ENCODE peak calls at places on chromosome 6, in ten cellular contexts. I, W, O, Y, U, N, M, A, F and T are unnamed samples. For H3K36me3, the result is how much of the 10 kb centered on the place peaks cover.

GRCh38 chr6:129050086-129050485 is 167.1 kb downstream of the LAMA2 start:
- DNase-seq in I (no peak), W (no peak), O (no peak), Y (no peak), U (no peak), N (no peak), M (peak), A (no peak), F (no peak), T (no peak)

GRCh38 chr6:113209315-113209714 is 647.8 kb upstream of the MARCKS start:
- DNase-seq in I (no peak), W (no peak), O (no peak), Y (no peak), U (no peak), N (no peak), M (peak), A (no peak), F (no peak), T (no peak)

GRCh38 chr6:3031857-3032256 is 32.2 kb downstream of the NQO2 start:
- DNase-seq in I (peak), W (no peak), O (no peak), Y (no peak), U (no peak), N (no peak), M (no peak), A (no peak), F (no peak), T (peak)

GRCh38 chr6:41724638-41725501 is 10.5 kb downstream of the TFEB start:
- DNase-seq in I (no peak), W (no peak), O (no peak), Y (no peak), U (no peak), N (no peak), M (no peak), A (no peak), F (no peak), T (no peak)

GRCh38 chr6:42963855-42964605 is 3.5 kb downstream of the GNMT start:
- DNase-seq in I (peak), W (no peak), O (no peak), Y (no peak), U (no peak), N (no peak), M (peak), A (peak), F (peak), T (peak)

GRCh38 chr6:29989211-29989610 is 46.9 kb downstream of the HLA-A start:
- DNase-seq in I (no peak), W (no peak), O (no peak), Y (no peak), U (no peak), N (no peak), M (peak), A (no peak), F (no peak), T (no peak)

GRCh38 chr6:20708367-20709124 is 174.3 kb downstream of the CDKAL1 start:
- DNase-seq in I (no peak), W (no peak), O (no peak), Y (no peak), U (no peak), N (no peak), M (no peak), A (no peak), F (no peak), T (no peak)

GRCh38 chr6:138815797-138816528 is 20.1 kb downstream of the ECT2L start:
- DNase-seq in I (peak), W (no peak), O (no peak), Y (no peak), U (no peak), N (no peak), M (no peak), A (peak), F (no peak), T (no peak)

GRCh38 chr6:110180228-110181008 is at the start of gene CDC40:
- DNase-seq in I (no peak), W (peak), O (peak), Y (peak), U (peak), N (peak), M (peak), A (peak), F (peak), T (peak)

GRCh38 chr6:111874030-111874425 is 776 bp upstream of the FYN start:
- DNase-seq in I (no peak), W (no peak), O (peak), Y (no peak), U (no peak), N (no peak), M (no peak), A (no peak), F (peak), T (no peak)

GRCh38 chr6:155314773-155315515 is 660 bp upstream of the TFB1M start:
- DNase-seq in I (peak), W (peak), O (peak), Y (peak), U (peak), N (peak), M (no peak), A (peak), F (peak), T (peak)

GRCh38 chr6:155315516-155315871 is 1.2 kb upstream of the TFB1M start:
- DNase-seq in I (no peak), W (no peak), O (no peak), Y (no peak), U (no peak), N (no peak), M (no peak), A (no peak), F (no peak), T (no peak)

GRCh38 chr6:155319902-155320301 is 5.6 kb upstream of the TFB1M start:
- DNase-seq in I (no peak), W (no peak), O (no peak), Y (no peak), U (no peak), N (no peak), M (no peak), A (no peak), F (no peak), T (no peak)

GRCh38 chr6:155316419-155316818 is 2.1 kb upstream of the TFB1M start:
- DNase-seq in I (no peak), W (no peak), O (no peak), Y (no peak), U (no peak), N (no peak), M (no peak), A (no peak), F (no peak), T (peak)

DNA sequence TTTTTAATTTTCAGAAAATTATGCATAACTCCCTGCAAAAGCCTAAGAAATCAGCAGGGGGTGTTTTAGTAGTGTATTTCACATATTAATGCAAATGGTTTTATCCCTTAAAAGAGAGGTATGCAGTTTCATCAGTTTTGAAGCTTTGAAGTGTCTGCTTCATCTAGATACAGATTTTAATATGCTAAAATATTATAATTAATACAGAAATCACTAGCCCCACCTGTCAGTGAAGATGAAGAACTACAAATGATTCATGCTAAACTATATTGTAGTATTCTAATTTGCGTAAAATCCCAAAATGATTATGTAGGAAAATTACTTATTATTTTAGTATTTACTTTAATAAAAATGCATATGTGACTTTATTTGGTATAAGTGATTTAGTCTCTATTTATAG is 2.9 kb upstream of the TFB1M start:
- DNase-seq in I (no peak), W (no peak), O (no peak), Y (no peak), U (no peak), N (no peak), M (no peak), A (no peak), F (no peak), T (no peak)
- TF ChIP-seq CTCF in I (no peak), W (peak), O (peak), Y (no peak), U (no peak), N (no peak), M (peak), A (no peak), F (no peak), T (no peak)

GRCh38 chr6:31878222-31878621 is 575 bp downstream of the SLC44A4 start:
- DNase-seq in I (no peak), W (no peak), O (no peak), Y (no peak), U (no peak), N (no peak), M (no peak), A (no peak), F (no peak), T (no peak)

GRCh38 chr6:31879901-31880300 is 1.1 kb upstream of the SLC44A4 start:
- DNase-seq in I (no peak), W (no peak), O (no peak), Y (no peak), U (no peak), N (no peak), M (no peak), A (no peak), F (peak), T (no peak)

GRCh38 chr6:31877651-31878161 is 1.1 kb downstream of the SLC44A4 start:
- DNase-seq in I (no peak), W (no peak), O (no peak), Y (no peak), U (peak), N (no peak), M (no peak), A (no peak), F (peak), T (no peak)

GRCh38 chr6:31880616-31881015 is 1.8 kb upstream of the SLC44A4 start:
- DNase-seq in I (no peak), W (no peak), O (no peak), Y (no peak), U (no peak), N (no peak), M (no peak), A (no peak), F (no peak), T (no peak)

GRCh38 chr6:31878761-31879542 is at the start of gene SLC44A4:
- DNase-seq in I (no peak), W (no peak), O (no peak), Y (no peak), U (no peak), N (no peak), M (peak), A (no peak), F (peak), T (no peak)
- H3K27ac ChIP-seq in I (no peak), W (no peak), O (no peak), Y (no peak), U (no peak), N (no peak), M (no peak), A (no peak), F (peak), T (no peak)

DNA sequence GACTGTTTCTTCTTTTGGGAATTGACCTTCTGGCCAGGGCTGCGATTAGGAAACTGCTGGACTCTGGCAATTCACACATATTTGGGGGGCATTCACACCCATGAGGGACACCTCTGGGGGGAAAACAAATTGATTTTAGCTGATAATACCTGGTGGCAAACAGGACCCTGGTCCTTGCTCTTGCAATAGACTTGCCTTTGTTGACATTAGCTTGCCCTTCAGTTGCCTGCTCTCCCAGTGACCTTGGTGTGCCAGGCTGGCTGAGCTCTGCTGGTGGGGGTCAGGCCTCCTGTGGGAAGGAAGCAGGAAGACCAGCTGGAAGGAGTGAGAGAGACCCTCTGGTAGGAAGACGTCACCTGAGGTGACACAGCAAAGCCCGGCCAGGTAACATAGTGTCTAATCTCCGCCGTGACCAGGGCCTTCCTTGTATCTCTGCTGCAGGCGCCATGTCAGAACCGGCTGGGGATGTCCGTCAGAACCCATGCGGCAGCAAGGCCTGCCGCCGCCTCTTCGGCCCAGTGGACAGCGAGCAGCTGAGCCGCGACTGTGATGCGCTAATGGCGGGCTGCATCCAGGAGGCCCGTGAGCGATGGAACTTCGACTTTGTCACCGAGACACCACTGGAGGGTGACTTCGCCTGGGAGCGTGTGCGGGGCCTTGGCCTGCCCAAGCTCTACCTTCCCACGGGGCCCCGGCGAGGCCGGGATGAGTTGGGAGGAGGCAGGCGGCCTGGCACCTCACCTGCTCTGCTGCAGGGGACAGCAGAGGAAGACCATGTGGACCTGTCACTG is 5.3 kb downstream of the CDKN1A start:
- DNase-seq in I (no peak), W (no peak), O (no peak), Y (no peak), U (no peak), N (no peak), M (peak), A (no peak), F (no peak), T (no peak)
- H3K36me3 ChIP-seq in I (under half), W (half or more), O (under half), Y (under half), U (under half), N (under half), M (under half), A (under half), F (under half), T (half or more)

GRCh38 chr6:109008951-109009760 is 85.5 kb downstream of the SESN1 start:
- DNase-seq in I (peak), W (peak), O (peak), Y (peak), U (peak), N (peak), M (peak), A (peak), F (peak), T (peak)
- TF ChIP-seq CTCF in I (no peak), W (peak), O (peak), Y (peak), U (no peak), N (peak), M (peak), A (no peak), F (peak), T (no peak)

DNA sequence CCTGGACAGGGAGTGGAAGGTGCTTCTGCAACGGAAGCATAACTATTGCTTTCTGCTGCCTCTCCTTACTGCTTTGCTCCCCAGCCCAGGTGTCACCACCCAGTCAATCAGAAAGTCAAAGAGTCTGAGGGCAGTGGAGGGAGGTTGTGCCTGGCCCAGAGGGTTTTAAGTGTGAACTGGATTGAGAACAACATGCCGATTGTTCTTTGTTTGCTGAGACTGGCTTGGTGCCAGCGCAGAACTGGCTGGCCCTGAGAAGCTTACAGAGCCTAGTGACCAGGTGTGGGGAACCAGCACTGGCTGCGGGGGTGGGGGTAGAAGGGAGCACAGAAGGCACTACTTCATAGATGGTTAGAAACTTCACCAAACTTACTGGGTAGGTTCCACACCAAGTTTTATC is 31.1 kb upstream of the ENPP4 start:
- DNase-seq in I (no peak), W (peak), O (peak), Y (peak), U (no peak), N (no peak), M (no peak), A (no peak), F (peak), T (no peak)
- H3K27ac ChIP-seq in I (no peak), W (no peak), O (no peak), Y (peak), U (no peak), N (no peak), M (no peak), A (no peak), F (peak), T (no peak)